ENCODE peak calls at places on chromosome 7, in four cellular contexts. Q is GM12878, E is K562, V is HepG2. O is an unnamed sample.

GRCh38 chr7:89771003-89771636 is 383.1 kb upstream of the STEAP1 start:
- DNase-seq in Q (no peak), E (no peak), V (no peak), O (no peak)

GRCh38 chr7:47688311-47689100 is 106.6 kb upstream of the TNS3 start:
- DNase-seq in V (peak), Q (no peak), E (no peak), O (no peak)

GRCh38 chr7:149225106-149225505 is 14.3 kb upstream of the ZNF212 start:
- DNase-seq in Q (no peak), V (no peak), E (no peak), O (no peak)

GRCh38 chr7:84997626-84998025 is 189.2 kb downstream of the SEMA3D start:
- DNase-seq in E (no peak), Q (no peak), V (no peak), O (no peak)

GRCh38 chr7:76047305-76047810 is 442 bp downstream of the STYXL1 start:
- DNase-seq in Q (no peak), V (no peak), E (no peak), O (no peak)

GRCh38 chr7:157072361-157072760 is 61.9 kb upstream of the MNX1 start:
- DNase-seq in Q (no peak), E (no peak), V (no peak), O (no peak)

GRCh38 chr7:128266891-128267839 is 26.1 kb downstream of the LEP start:
- DNase-seq in V (peak), E (no peak), Q (no peak), O (peak)

GRCh38 chr7:92790987-92791386 is 45.4 kb downstream of the CDK6 start:
- DNase-seq in V (no peak), E (no peak), Q (no peak), O (no peak)

GRCh38 chr7:125670926-125671572 is 741.4 kb upstream of the POT1 start:
- DNase-seq in E (peak), V (peak), Q (no peak), O (no peak)

GRCh38 chr7:108078156-108078781 is 51.9 kb downstream of the LAMB4 start:
- DNase-seq in V (no peak), Q (no peak), E (no peak), O (no peak)

GRCh38 chr7:41047789-41048191 is 655.1 kb downstream of the INHBA start:
- DNase-seq in E (no peak), Q (no peak), V (no peak), O (no peak)

GRCh38 chr7:132614428-132615076 is 38.3 kb upstream of the PLXNA4 start:
- DNase-seq in E (no peak), V (no peak), Q (no peak), O (peak)

GRCh38 chr7:37289781-37290180 is 158.9 kb downstream of the ELMO1 start:
- DNase-seq in Q (no peak), V (no peak), E (no peak), O (no peak)

GRCh38 chr7:131556055-131556911 is at the start of gene PODXL:
- DNase-seq in Q (no peak), V (no peak), E (peak), O (peak)

GRCh38 chr7:107993879-107994278 is 9.1 kb downstream of the LAMB1 start:
- DNase-seq in E (no peak), V (no peak), Q (no peak), O (no peak)

GRCh38 chr7:78141533-78142281 is 343.1 kb downstream of the PHTF2 start:
- DNase-seq in V (no peak), Q (no peak), E (no peak), O (no peak)

GRCh38 chr7:13850185-13850752 is 139.2 kb downstream of the ETV1 start:
- DNase-seq in Q (peak), E (peak), V (no peak), O (no peak)

GRCh38 chr7:101717986-101718746 is 89.1 kb upstream of the MYL10 start:
- DNase-seq in E (peak), V (peak), Q (no peak), O (no peak)

GRCh38 chr7:32259917-32260596 is 189.8 kb upstream of the PDE1C start:
- DNase-seq in V (no peak), Q (peak), E (no peak), O (no peak)

GRCh38 chr7:101941481-101942383 is 124.3 kb downstream of the CUX1 start:
- DNase-seq in E (no peak), Q (no peak), V (no peak), O (no peak)

GRCh38 chr7:130994378-130995115 is 260.5 kb upstream of the KLF14 start:
- DNase-seq in E (no peak), V (no peak), Q (no peak), O (no peak)

GRCh38 chr7:127504715-127505114 is 80.7 kb downstream of the GCC1 start:
- DNase-seq in E (peak), V (peak), Q (no peak), O (peak)

GRCh38 chr7:101598422-101598957 is 30.6 kb downstream of the MYL10 start:
- DNase-seq in V (peak), E (no peak), Q (no peak), O (no peak)

GRCh38 chr7:11341285-11341944 is 367.7 kb downstream of the PHF14 start:
- DNase-seq in E (no peak), V (no peak), Q (no peak), O (no peak)

GRCh38 chr7:116802784-116803183 is 59.6 kb upstream of the CAPZA2 start:
- DNase-seq in E (peak), Q (no peak), V (peak), O (no peak)

GRCh38 chr7:47651355-47652317 is 69.7 kb upstream of the TNS3 start:
- DNase-seq in E (no peak), V (no peak), Q (no peak), O (no peak)

GRCh38 chr7:5395246-5395645 is 28.4 kb downstream of the TNRC18 start:
- DNase-seq in V (no peak), Q (no peak), E (no peak), O (no peak)

GRCh38 chr7:106102387-106102966 is 9.6 kb downstream of the SYPL1 start:
- DNase-seq in E (no peak), V (no peak), Q (no peak), O (no peak)

GRCh38 chr7:92754756-92755581 is 81.4 kb downstream of the CDK6 start:
- DNase-seq in E (peak), V (no peak), Q (no peak), O (no peak)

GRCh38 chr7:158738841-158739240 is 34.2 kb upstream of the NCAPG2 start:
- DNase-seq in Q (no peak), E (no peak), V (no peak), O (no peak)

GRCh38 chr7:111357691-111358090 is 204.6 kb downstream of the IMMP2L start:
- DNase-seq in V (no peak), Q (no peak), E (no peak), O (no peak)

GRCh38 chr7:39609462-39610149 is 13.8 kb upstream of the RALA start:
- DNase-seq in Q (no peak), E (no peak), V (no peak), O (peak)

GRCh38 chr7:102304668-102305067 is 18.0 kb downstream of the SH2B2 start:
- DNase-seq in V (no peak), Q (no peak), E (no peak), O (no peak)

GRCh38 chr7:90387470-90388240 is 15.6 kb upstream of the CLDN12 start:
- DNase-seq in E (no peak), Q (no peak), V (no peak), O (no peak)

GRCh38 chr7:117283371-117283770 is 39.5 kb downstream of the WNT2 start:
- DNase-seq in Q (no peak), V (no peak), E (no peak), O (no peak)

GRCh38 chr7:32158076-32158475 is 87.9 kb upstream of the PDE1C start:
- DNase-seq in E (no peak), Q (no peak), V (no peak), O (no peak)

GRCh38 chr7:74665296-74665938 is 7.9 kb downstream of the GTF2I start:
- DNase-seq in Q (no peak), E (no peak), V (no peak), O (peak)

GRCh38 chr7:117830422-117830954 is 42.8 kb downstream of the CTTNBP2 start:
- DNase-seq in Q (no peak), E (no peak), V (no peak), O (no peak)

GRCh38 chr7:89003619-89003956 is 208.1 kb upstream of the TEX47 start:
- DNase-seq in E (no peak), Q (peak), V (no peak), O (no peak)

GRCh38 chr7:114825423-114825951 is 96.4 kb upstream of the MDFIC start:
- DNase-seq in E (no peak), V (no peak), Q (no peak), O (peak)
- TF ChIP-seq ETV6 in E (no peak), V (no peak), Q (no peak), O (no peak)

GRCh38 chr7:98687331-98687863 is 70.3 kb downstream of the NPTX2 start:
- DNase-seq in V (no peak), Q (no peak), E (no peak), O (no peak)

GRCh38 chr7:98686466-98687080 is 69.5 kb downstream of the NPTX2 start:
- DNase-seq in Q (no peak), E (no peak), V (no peak), O (no peak)

GRCh38 chr7:98697083-98697482 is 80.0 kb downstream of the NPTX2 start:
- DNase-seq in V (no peak), Q (no peak), E (peak), O (no peak)

GRCh38 chr7:98691619-98692018 is 74.5 kb downstream of the NPTX2 start:
- DNase-seq in Q (no peak), V (no peak), E (no peak), O (no peak)
- TF ChIP-seq CREM in Q (no peak), V (no peak), E (no peak), O (no peak)

GRCh38 chr7:783556-784490 is 48.5 kb upstream of the SUN1 start:
- DNase-seq in E (no peak), Q (no peak), V (no peak), O (no peak)

GRCh38 chr7:782718-783449 is 49.4 kb upstream of the SUN1 start:
- DNase-seq in E (no peak), V (no peak), Q (no peak), O (no peak)

GRCh38 chr7:785416-785815 is 46.9 kb upstream of the SUN1 start:
- DNase-seq in E (no peak), V (no peak), Q (no peak), O (no peak)

GRCh38 chr7:786472-787255 is 45.6 kb upstream of the SUN1 start:
- DNase-seq in Q (no peak), E (peak), V (peak), O (peak)

DNA sequence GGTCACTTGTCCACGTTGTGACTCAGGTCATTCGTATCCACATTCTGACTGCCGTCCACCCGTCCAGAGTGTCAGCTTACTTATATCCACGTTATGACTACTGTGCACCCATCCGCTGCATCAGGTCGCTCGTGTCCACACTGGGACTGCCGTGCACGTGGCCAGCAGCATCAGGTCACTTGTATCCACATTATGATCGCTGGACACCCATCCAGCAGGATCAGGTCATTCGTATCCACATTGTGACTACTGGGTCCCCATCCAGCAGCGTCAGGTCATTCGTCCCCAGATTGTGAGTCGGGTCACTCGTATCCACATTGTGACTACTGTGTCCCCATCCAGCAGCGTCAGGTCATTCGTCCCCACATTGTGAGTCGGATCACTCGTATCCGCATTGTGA is 47.3 kb upstream of the SUN1 start:
- DNase-seq in E (no peak), V (no peak), Q (no peak), O (no peak)
- TF ChIP-seq ETV6 in E (no peak), V (no peak), Q (no peak), O (no peak)

GRCh38 chr7:150594817-150595216 is 27.6 kb downstream of the GIMAP4 start:
- DNase-seq in V (no peak), E (no peak), Q (no peak), O (no peak)

GRCh38 chr7:150595361-150595760 is 28.2 kb downstream of the GIMAP4 start:
- DNase-seq in Q (no peak), V (no peak), E (no peak), O (no peak)
- TF ChIP-seq CREM in Q (no peak), V (no peak), E (no peak), O (no peak)

DNA sequence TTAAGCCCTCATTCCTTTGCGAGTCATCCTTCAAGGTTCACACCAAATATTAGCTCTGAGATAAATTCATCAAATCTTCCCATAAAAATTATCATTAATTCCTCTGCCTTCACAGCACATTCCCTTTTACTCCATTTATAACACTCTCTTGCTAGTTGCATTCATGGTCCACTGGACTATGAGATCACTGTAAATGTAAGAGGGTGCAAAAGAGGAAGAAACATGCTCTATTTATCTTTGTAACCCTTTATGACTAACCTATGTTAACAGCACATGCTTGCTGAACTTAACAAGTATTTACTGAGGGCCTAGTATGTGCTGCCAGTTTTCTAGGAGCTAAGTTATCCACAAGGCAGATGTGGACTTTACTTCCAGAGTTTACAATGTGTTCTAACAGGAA is 86.7 kb upstream of the TMEM168 start:
- DNase-seq in Q (no peak), E (no peak), V (peak), O (no peak)
- TF ChIP-seq ETV6 in Q (no peak), E (no peak), V (no peak), O (no peak)

GRCh38 chr7:129351320-129351719 is 82.9 kb upstream of the STRIP2 start:
- DNase-seq in Q (no peak), V (no peak), E (no peak), O (no peak)
- TF ChIP-seq CREM in Q (peak), V (no peak), E (peak), O (no peak)

DNA sequence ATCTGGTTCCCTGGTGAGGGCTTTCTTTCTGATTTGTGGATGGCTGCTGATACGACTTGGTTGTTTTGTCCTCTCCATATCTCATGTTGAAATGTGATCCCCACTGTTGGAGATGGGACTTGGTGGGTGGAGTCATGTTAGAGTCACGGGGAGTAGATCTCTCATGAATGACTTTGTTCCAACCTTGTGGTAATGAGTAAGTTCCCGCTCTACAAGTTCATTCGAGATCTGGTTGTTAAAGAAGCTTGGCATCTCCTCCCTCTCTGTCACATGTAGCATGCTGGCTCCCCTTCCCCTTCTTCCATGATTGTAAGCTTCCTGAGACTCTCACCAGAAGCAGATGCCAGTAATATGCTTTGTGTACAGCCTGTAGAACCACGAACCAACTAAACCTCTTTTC is 37.1 kb upstream of the NXPH1 start:
- DNase-seq in V (no peak), Q (no peak), E (no peak), O (no peak)
- TF ChIP-seq ETV6 in V (no peak), Q (no peak), E (no peak), O (no peak)

GRCh38 chr7:22786290-22786932 is 36.2 kb downstream of the TOMM7 start:
- DNase-seq in V (peak), Q (no peak), E (no peak), O (no peak)
- TF ChIP-seq CREM in V (no peak), Q (no peak), E (no peak), O (no peak)

GRCh38 chr7:2701406-2701805 is 13.4 kb downstream of the AMZ1 start:
- DNase-seq in Q (no peak), E (no peak), V (no peak), O (no peak)
- TF ChIP-seq ETV6 in Q (no peak), E (no peak), V (no peak), O (no peak)

GRCh38 chr7:1091019-1091643 is 3.2 kb downstream of the GPER1 start:
- DNase-seq in V (no peak), Q (no peak), E (no peak), O (no peak)
- TF ChIP-seq CREM in V (no peak), Q (no peak), E (no peak), O (no peak)